ENCODE peak calls at places on chromosomes 16 and 17, in four cellular contexts. One of them, this sample, is unnamed.

GRCh38 chr16:72561-73537 is at the start of gene RHBDF1:
- DNase-seq in AG10803: peak; percentile 56
- DNase-seq in anterior cingulate cortex: no peak
- DNase-seq in substantia nigra: no peak
- DNase-seq in this sample: peak; percentile 41

GRCh38 chr17:75983501-75984181 is 4.6 kb downstream of the TEN1 start:
- DNase-seq in AG10803: peak; percentile 37
- DNase-seq in anterior cingulate cortex: no peak
- DNase-seq in substantia nigra: no peak
- DNase-seq in this sample: no peak

GRCh38 chr17:28926366-28926765 is 23.5 kb upstream of the DHRS13 start:
- DNase-seq in AG10803: no peak
- DNase-seq in substantia nigra: no peak
- DNase-seq in anterior cingulate cortex: no peak
- DNase-seq in this sample: no peak

GRCh38 chr17:62724398-62725146 is 83.5 kb downstream of the MARCHF10 start:
- DNase-seq in anterior cingulate cortex: no peak
- DNase-seq in substantia nigra: no peak
- DNase-seq in AG10803: no peak
- DNase-seq in this sample: peak; percentile 89

GRCh38 chr17:5097101-5097834 is 14.4 kb downstream of the ZNF232 start:
- DNase-seq in anterior cingulate cortex: peak; percentile 14
- DNase-seq in AG10803: no peak
- DNase-seq in substantia nigra: no peak
- DNase-seq in this sample: peak; percentile 51

GRCh38 chr16:3654249-3654991 is at the start of gene DNASE1:
- DNase-seq in substantia nigra: no peak
- DNase-seq in anterior cingulate cortex: no peak
- DNase-seq in AG10803: peak; percentile 54
- DNase-seq in this sample: peak; percentile 74

GRCh38 chr16:4367393-4367856 is 4.2 kb upstream of the VASN start:
- DNase-seq in substantia nigra: no peak
- DNase-seq in anterior cingulate cortex: no peak
- DNase-seq in AG10803: no peak
- DNase-seq in this sample: no peak

GRCh38 chr17:20935740-20936139 is 107.1 kb downstream of the USP22 start:
- DNase-seq in substantia nigra: no peak
- DNase-seq in AG10803: peak; percentile 60
- DNase-seq in anterior cingulate cortex: no peak
- DNase-seq in this sample: no peak

GRCh38 chr17:74442670-74443515 is 11.0 kb downstream of the GPRC5C start:
- DNase-seq in anterior cingulate cortex: peak; percentile 48
- DNase-seq in AG10803: peak; percentile 12
- DNase-seq in substantia nigra: peak; percentile 45
- DNase-seq in this sample: peak; percentile 30